ENCODE peak calls at places on chromosomes 13 and 19, in eight cellular contexts. C, Y, W, D, L, P, M and T are unnamed samples.
A peak's percentile ranks its signal among the peaks of the same experiment; 100 is the strongest.

GRCh38 chr13:74133657-74134201 is 475 bp downstream of the KLF12 start:
- DNase-seq in C (peak; percentile 65), Y (peak; percentile 85), W (peak; percentile 89), D (peak; percentile 96), L (peak; percentile 95), P (peak; percentile 95), M (peak; percentile 73), T (peak; percentile 98)

GRCh38 chr13:39876258-39876657 is 220.8 kb downstream of the COG6 start:
- DNase-seq in C (no peak), Y (no peak), W (no peak), D (no peak), L (peak; percentile 91), P (peak; percentile 97), M (no peak), T (no peak)

GRCh38 chr13:85528578-85529215 is 270.5 kb downstream of the SLITRK6 start:
- DNase-seq in C (no peak), Y (no peak), W (no peak), D (no peak), L (peak; percentile 92), P (peak; percentile 90), M (no peak), T (no peak)

GRCh38 chr13:94329754-94330551 is 149.5 kb downstream of the DCT start:
- DNase-seq in C (no peak), Y (no peak), W (no peak), D (no peak), L (peak; percentile 94), P (peak; percentile 95), M (no peak), T (no peak)

GRCh38 chr19:49921871-49922755 is 6.9 kb upstream of the ATF5 start:
- DNase-seq in C (no peak), Y (no peak), W (no peak), D (peak; percentile 56), L (peak; percentile 47), P (peak; percentile 81), M (no peak), T (no peak)

GRCh38 chr13:110479215-110479545 is 82.3 kb downstream of the RAB20 start:
- DNase-seq in C (no peak), Y (no peak), W (no peak), D (peak; percentile 73), L (no peak), P (no peak), M (no peak), T (no peak)

GRCh38 chr19:43755256-43755801 is 567 bp upstream of the SMG9 start:
- DNase-seq in C (no peak), Y (peak; percentile 87), W (peak; percentile 77), D (peak; percentile 93), L (peak; percentile 30), P (peak; percentile 61), M (no peak), T (peak; percentile 94)

GRCh38 chr13:75303295-75303694 is 178.7 kb downstream of the TBC1D4 start:
- DNase-seq in C (no peak), Y (no peak), W (no peak), D (no peak), L (no peak), P (no peak), M (no peak), T (no peak)

GRCh38 chr13:32941368-32941767 is 74.9 kb upstream of the KL start:
- DNase-seq in C (no peak), Y (no peak), W (no peak), D (no peak), L (no peak), P (no peak), M (no peak), T (no peak)

GRCh38 chr13:41995946-41996345 is 35.0 kb upstream of the VWA8 start:
- DNase-seq in C (no peak), Y (no peak), W (no peak), D (no peak), L (peak; percentile 89), P (peak; percentile 75), M (no peak), T (no peak)

DNA sequence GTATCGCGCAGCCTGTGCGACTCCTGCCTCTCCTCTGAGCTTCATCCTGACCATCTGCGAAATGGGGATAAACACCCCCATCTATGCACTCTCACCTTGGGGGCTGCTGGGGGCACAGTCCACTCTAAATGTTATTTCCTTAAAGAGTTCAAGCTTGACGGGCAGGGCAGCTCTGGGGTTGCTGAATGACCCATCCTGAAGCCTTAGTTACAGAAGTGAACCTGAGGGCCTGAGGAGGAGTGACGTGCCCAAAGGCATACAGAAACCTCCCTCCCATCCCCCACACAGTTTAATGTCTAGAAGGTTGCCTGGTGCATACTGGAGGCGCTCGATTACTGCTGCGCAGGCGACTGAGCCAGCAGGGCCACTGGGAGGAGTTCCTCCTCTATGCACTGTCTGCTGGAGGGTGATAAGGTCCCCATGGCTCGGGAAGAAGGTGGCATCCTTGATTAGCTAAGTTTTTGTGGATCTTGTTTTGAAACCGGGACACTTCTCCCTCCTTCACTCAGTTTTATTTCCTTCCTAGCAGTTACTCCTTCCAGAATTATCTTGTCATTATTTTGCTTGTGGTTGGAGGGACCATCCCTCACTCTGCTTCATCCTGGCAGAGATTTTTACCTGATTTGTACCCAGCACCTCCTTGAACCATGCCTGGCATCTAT is 572 bp upstream of the FKBP8 start:
- DNase-seq in C (no peak), Y (no peak), W (peak; percentile 70), D (peak; percentile 75), L (peak; percentile 27), P (peak; percentile 40), M (no peak), T (peak; percentile 87)
- H3K9ac ChIP-seq in C (no peak overlapping the region), Y (no peak overlapping the region), W (no peak overlapping the region), D (peak overlapping the region; percentile 48), L (no peak overlapping the region), P (peak overlapping the region; percentile 76), M (peak overlapping the region; percentile 81), T (peak overlapping the region; percentile 67)

GRCh38 chr13:113469582-113469981 is 16.3 kb upstream of the ADPRHL1 start:
- DNase-seq in C (no peak), Y (no peak), W (no peak), D (no peak), L (no peak), P (no peak), M (no peak), T (no peak)
- H3K9ac ChIP-seq in C (no peak overlapping the region), Y (no peak overlapping the region), W (no peak overlapping the region), D (no peak overlapping the region), L (no peak overlapping the region), P (no peak overlapping the region), M (no peak overlapping the region), T (no peak overlapping the region)

GRCh38 chr19:38634757-38635482 is 12.5 kb upstream of the ACTN4 start:
- DNase-seq in C (no peak), Y (peak; percentile 87), W (peak; percentile 67), D (peak; percentile 85), L (no peak), P (peak; percentile 54), M (no peak), T (peak; percentile 87)
- H3K9ac ChIP-seq in C (no peak overlapping the region), Y (no peak overlapping the region), W (no peak overlapping the region), D (no peak overlapping the region), L (no peak overlapping the region), P (no peak overlapping the region), M (no peak overlapping the region), T (no peak overlapping the region)

GRCh38 chr19:5973867-5974635 is 3.9 kb downstream of the RANBP3 start:
- DNase-seq in C (no peak), Y (no peak), W (no peak), D (peak; percentile 49), L (no peak), P (no peak), M (no peak), T (no peak)

GRCh38 chr19:5975388-5975728 is 2.6 kb downstream of the RANBP3 start:
- DNase-seq in C (no peak), Y (no peak), W (no peak), D (no peak), L (no peak), P (no peak), M (no peak), T (no peak)

GRCh38 chr19:5973376-5973775 is 4.6 kb downstream of the RANBP3 start:
- DNase-seq in C (no peak), Y (no peak), W (no peak), D (peak; percentile 41), L (no peak), P (no peak), M (no peak), T (no peak)

GRCh38 chr19:5976768-5977167 is 1.2 kb downstream of the RANBP3 start:
- DNase-seq in C (no peak), Y (no peak), W (no peak), D (peak; percentile 37), L (no peak), P (no peak), M (no peak), T (no peak)

DNA sequence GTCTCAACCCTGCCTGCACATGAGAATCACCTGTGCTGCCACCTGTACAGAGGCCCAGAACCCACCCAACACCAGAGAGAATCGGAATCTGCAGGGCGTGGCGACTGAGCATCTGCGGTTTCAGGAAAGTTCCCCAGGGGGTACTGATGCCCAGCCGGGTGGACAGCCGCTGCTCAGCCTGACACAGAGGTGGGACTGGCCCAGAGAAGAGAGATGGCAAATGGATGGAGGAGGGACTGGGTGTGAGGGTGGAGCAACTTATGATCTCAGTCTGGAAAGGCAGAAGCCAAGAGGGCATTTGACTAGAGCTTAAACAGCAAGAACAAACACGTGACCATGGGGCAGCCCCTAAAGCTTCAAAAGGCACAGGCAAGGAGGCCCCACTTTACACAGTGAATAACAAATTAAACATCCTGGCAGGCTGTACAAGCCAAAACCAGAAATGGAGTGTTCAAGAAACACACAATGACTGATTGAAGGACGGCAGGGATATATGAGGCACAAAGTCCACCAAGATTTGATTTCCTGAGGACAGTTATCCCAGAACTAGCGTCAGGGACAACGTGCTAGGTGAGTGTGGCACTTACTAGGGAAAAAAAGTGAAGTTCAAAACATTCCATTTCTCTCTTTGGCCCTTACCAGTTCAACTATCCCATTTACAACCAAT is 3.1 kb downstream of the RANBP3 start:
- DNase-seq in C (no peak), Y (no peak), W (no peak), D (peak; percentile 52), L (no peak), P (peak; percentile 35), M (no peak), T (no peak)
- H3K9ac ChIP-seq in C (peak overlapping the region; percentile 15), Y (no peak overlapping the region), W (peak overlapping the region; percentile 49), D (no peak overlapping the region), L (no peak overlapping the region), P (no peak overlapping the region), M (no peak overlapping the region), T (peak overlapping the region; percentile 51)

GRCh38 chr19:31261651-31262331 is 87.4 kb downstream of the TSHZ3 start:
- DNase-seq in C (no peak), Y (no peak), W (no peak), D (no peak), L (no peak), P (peak; percentile 38), M (no peak), T (no peak)
- H3K9ac ChIP-seq in C (no peak overlapping the region), Y (no peak overlapping the region), W (no peak overlapping the region), D (no peak overlapping the region), L (no peak overlapping the region), P (peak overlapping the region; percentile 26), M (no peak overlapping the region), T (no peak overlapping the region)

DNA sequence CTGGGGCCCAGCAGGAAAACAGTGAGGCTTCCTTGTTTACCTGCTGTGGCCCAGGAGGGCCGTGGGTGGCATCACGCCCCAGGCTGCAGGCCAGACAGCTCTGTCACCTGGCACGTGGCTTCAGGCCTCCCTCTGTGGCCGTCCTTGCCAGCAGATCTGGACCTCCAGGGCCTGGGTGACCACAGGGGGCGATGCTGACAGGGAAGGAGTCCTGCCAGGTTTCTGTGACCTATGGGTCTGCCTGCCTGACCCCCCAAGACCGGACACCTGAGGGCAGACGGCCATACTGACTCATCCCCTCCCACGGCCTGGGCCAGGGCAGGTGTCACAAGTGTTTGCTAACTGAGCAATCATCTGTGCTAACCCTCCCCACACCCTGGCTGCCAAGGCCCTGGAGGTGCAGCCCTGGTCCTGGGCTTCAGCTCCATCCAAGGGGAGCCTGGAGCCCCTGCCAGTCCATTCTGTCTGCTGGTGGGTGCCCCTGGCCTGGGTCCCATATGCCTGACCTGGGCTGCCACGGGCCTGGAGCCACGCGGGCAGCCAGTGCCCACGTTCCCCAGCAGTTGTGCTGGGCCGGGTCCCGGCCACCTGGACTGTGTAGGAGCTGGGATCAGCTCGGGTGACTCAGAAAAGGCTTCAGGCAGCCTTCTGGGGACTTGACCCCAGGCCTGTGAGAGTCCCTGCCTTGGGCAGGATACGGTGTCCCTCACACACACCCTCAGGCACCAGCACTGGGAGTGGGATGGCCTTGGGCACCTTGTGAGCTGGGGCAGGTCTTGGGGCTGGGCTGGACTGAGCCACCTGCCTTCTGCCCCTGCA is 3.7 kb downstream of the CDC34 start:
- DNase-seq in C (no peak), Y (no peak), W (no peak), D (peak; percentile 75), L (no peak), P (no peak), M (no peak), T (no peak)
- H3K9ac ChIP-seq in C (no peak overlapping the region), Y (no peak overlapping the region), W (no peak overlapping the region), D (no peak overlapping the region), L (peak overlapping the region; percentile 2), P (no peak overlapping the region), M (peak overlapping the region; percentile 61), T (no peak overlapping the region)